ENCODE peak calls at places on chromosomes 16 and 17, in seven cellular contexts. Z is lower leg skin, B is neural progenitor cell, I is tibial nerve, Y is epithelial cell of esophagus, K is AG04449, A is testis. U is an unnamed sample.

GRCh38 chr17:2435852-2436251 is 35.0 kb upstream of the MNT start:
- DNase-seq in Z (no peak), Y (no peak), B (no peak), A (no peak), K (no peak), I (no peak), U (no peak)

GRCh38 chr17:82020874-82021727 is 1.6 kb downstream of the CENPX start:
- DNase-seq in B (peak), K (no peak), Y (peak), A (peak), I (peak), Z (no peak), U (peak)

GRCh38 chr17:76793775-76794174 is 55.9 kb downstream of the MFSD11 start:
- DNase-seq in B (peak), A (no peak), I (no peak), Z (no peak), Y (peak), K (no peak), U (no peak)

GRCh38 chr17:46063239-46063638 is 64.2 kb downstream of the STH start:
- DNase-seq in Z (peak), B (no peak), A (no peak), I (no peak), K (peak), Y (peak), U (peak)

GRCh38 chr17:76410328-76410965 is 26.0 kb downstream of the SPHK1 start:
- DNase-seq in K (no peak), Z (no peak), B (no peak), Y (no peak), I (no peak), A (no peak), U (no peak)

GRCh38 chr17:8726951-8727555 is 17.6 kb downstream of the CCDC42 start:
- DNase-seq in B (no peak), Z (no peak), Y (peak), I (no peak), A (peak), K (no peak), U (no peak)

GRCh38 chr17:64785050-64785449 is 122.9 kb upstream of the SMURF2 start:
- DNase-seq in Y (no peak), A (no peak), K (no peak), I (no peak), B (no peak), Z (no peak), U (no peak)

GRCh38 chr17:78783711-78784396 is 1.8 kb upstream of the CYTH1 start:
- DNase-seq in I (no peak), B (no peak), A (no peak), K (no peak), Z (no peak), Y (no peak), U (no peak)

GRCh38 chr16:81866820-81867440 is 87.8 kb downstream of the PLCG2 start:
- DNase-seq in K (no peak), I (no peak), Y (no peak), Z (peak), B (no peak), A (peak), U (no peak)

GRCh38 chr17:42853597-42853967 is 2.6 kb downstream of the AOC3 start:
- DNase-seq in Y (no peak), Z (no peak), A (no peak), I (no peak), K (no peak), B (no peak), U (no peak)

GRCh38 chr16:5649762-5650445 is 552.3 kb upstream of the EEF2KMT start:
- DNase-seq in A (no peak), K (no peak), B (no peak), I (no peak), Y (no peak), Z (no peak), U (no peak)

GRCh38 chr17:64459284-64459747 is 10.4 kb downstream of the MILR1 start:
- DNase-seq in I (no peak), Y (peak), B (no peak), K (no peak), A (no peak), Z (no peak), U (peak)

GRCh38 chr16:24834459-24835335 is 11.1 kb upstream of the SLC5A11 start:
- DNase-seq in Z (no peak), A (peak), K (no peak), Y (peak), I (no peak), B (peak), U (peak)

GRCh38 chr16:72884573-72884972 is 163.4 kb downstream of the ZFHX3 start:
- DNase-seq in A (no peak), K (no peak), Y (no peak), I (no peak), B (no peak), Z (no peak), U (no peak)

GRCh38 chr17:27520571-27521185 is 64.4 kb downstream of the KSR1 start:
- DNase-seq in A (peak), I (no peak), Z (no peak), Y (no peak), K (no peak), B (peak), U (no peak)

GRCh38 chr16:21097151-21097550 is 53.5 kb downstream of the DNAH3 start:
- DNase-seq in K (no peak), A (no peak), Y (peak), I (no peak), B (no peak), Z (no peak), U (no peak)

GRCh38 chr16:21100447-21100846 is 50.2 kb downstream of the DNAH3 start:
- DNase-seq in A (no peak), B (no peak), Y (peak), I (no peak), K (no peak), Z (no peak), U (peak)

GRCh38 chr16:21104124-21104860 is 46.4 kb downstream of the DNAH3 start:
- DNase-seq in K (no peak), B (peak), Z (no peak), A (no peak), I (no peak), Y (no peak), U (no peak)

DNA sequence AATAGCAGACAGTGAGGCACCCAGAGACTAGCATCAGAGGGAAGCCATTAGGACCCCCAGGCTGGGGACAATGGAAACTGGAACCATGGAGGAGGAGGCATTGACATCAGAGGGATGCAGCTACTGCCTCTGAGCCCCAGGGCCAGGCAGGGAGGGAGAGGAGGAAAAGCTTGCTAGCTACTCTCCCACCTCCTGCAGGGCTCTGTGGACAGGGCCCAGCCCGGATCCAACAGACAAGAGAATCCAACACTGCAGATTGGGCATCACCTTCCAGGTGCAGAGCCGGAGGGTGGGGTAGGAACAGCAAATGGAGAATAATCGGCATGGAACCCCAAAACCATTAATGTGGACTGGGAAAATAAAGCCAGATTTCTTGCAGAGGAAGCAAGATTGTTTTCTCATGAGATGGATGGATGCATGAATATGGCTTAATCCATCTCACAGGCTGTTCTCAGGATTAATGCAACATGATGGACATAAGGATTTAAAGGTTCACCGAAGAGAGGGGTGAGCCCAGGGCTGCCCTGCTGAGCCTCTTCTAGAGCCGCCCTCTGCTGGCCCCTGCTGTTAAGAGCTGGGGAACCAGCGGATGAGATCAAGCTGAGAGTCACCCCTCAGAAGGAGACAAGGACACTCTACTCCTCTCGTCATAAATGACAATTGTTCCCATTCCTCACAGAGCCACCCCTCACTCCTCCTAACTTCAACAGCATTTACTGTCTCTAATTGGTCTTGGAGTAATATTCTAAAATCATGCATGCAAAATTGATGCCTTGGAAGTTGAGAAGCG is 48.8 kb downstream of the DNAH3 start:
- DNase-seq in B (peak), Y (peak), I (no peak), K (no peak), Z (no peak), A (peak), U (peak)
- TF ChIP-seq CTCF in B (peak), Y (peak), I (no peak), K (peak), Z (no peak), A (no peak), U (peak)

GRCh38 chr16:71542377-71542776 is 16.2 kb downstream of the CHST4 start:
- DNase-seq in I (no peak), K (no peak), A (peak), B (peak), Y (peak), Z (no peak), U (peak)
- TF ChIP-seq CTCF in I (no peak), K (peak), A (no peak), B (peak), Y (peak), Z (no peak), U (no peak)

GRCh38 chr16:66961065-66961744 is at the start of gene CES3:
- DNase-seq in B (peak), Z (no peak), Y (peak), K (no peak), A (peak), I (no peak), U (peak)
- TF ChIP-seq CTCF in B (peak), Z (peak), Y (peak), K (peak), A (peak), I (peak), U (peak)

DNA sequence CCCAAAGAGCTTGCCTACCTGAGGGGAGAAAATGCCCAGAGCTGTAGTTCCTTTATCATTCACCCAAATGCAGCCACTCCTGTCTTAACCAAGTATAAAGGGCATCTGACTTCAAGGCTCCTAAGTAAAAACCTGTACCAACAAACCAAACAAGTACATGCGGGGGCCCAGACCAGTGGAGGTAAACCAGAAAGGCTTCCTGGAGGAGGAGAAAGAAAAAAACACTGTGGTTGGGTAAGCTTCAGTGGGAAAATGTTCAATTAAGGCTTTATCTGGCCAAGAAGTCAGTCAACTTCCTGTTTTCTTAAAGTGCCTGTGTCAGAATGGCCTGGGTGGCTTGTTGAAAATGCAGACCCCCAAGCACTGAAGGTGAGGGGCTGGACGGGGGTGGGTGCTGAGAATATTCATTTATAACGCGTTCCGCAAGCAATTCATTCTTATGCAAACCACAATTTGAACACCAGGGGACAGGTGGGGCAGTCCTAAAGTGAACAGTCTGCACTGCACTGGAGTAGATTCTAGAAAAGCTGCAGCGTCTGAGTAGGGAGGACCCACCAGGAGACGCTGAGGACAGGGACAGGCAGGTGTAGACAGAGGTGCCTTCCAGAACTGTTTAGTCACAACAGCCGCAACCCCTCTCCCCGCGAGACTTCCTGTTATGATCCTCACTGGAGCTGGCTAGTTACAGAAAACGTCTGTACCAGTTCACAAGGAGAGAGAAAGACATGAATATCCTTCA is 467.1 kb downstream of the SOX9 start:
- DNase-seq in Z (no peak), A (no peak), K (no peak), Y (peak), I (no peak), B (no peak), U (peak)
- TF ChIP-seq CTCF in Z (no peak), A (no peak), K (no peak), Y (no peak), I (no peak), B (no peak), U (no peak)

GRCh38 chr16:56950881-56951771 is 10.6 kb upstream of the CETP start:
- DNase-seq in Y (peak), B (peak), K (no peak), A (peak), I (no peak), Z (no peak), U (no peak)
- TF ChIP-seq CTCF in Y (peak), B (peak), K (peak), A (no peak), I (peak), Z (no peak), U (peak)

GRCh38 chr16:67015317-67015731 is 13.6 kb upstream of the CBFB start:
- DNase-seq in I (peak), Z (no peak), B (no peak), K (no peak), Y (no peak), A (peak), U (no peak)

GRCh38 chr16:67016143-67016542 is 12.8 kb upstream of the CBFB start:
- DNase-seq in A (no peak), B (no peak), Y (no peak), I (no peak), Z (no peak), K (no peak), U (no peak)

GRCh38 chr16:67014641-67015315 is 14.2 kb upstream of the CBFB start:
- DNase-seq in I (peak), A (peak), K (no peak), B (no peak), Z (no peak), Y (no peak), U (no peak)

GRCh38 chr16:67013238-67013822 is 15.6 kb upstream of the CBFB start:
- DNase-seq in A (no peak), Z (no peak), I (no peak), Y (no peak), B (no peak), K (no peak), U (no peak)

DNA sequence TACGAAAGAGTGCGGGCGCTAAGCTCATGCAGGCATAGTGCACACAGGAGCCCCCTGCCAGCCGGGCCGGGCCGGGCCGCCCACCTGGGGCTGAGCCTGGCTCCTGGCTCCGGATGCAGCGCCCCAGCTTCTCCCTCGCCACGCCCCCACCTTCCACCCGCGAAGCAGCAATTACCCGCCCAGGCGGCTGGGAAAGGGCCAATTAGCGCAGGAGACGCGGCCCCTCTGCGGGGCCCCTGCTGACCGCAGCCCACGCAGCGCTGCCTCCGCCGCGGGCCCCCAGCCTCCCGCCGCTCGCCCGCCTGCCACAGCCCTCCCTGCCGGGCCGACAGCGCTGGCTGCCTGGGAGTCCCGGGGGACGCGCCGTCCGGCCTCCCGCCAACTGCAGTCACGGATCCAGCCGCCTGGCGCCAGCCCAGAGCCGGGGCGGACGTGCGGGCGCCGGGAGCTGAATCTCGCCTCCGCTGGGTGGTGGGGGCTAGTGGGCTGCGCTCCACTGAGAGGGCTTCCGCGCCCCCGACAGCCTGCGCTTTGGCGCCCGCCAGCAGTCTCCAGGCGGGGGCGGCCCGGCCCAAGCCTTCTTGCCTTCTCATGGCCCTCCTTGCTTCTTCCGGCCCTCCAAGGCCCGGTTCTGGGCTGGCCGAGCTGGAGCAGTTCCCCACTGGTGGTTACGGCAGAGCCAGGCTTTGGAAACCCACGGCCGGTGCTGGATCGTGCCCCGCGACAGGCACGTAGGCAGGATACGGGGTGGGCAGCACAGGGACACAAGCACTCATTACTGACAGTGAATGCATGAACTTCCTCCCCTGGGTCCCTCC is 14.9 kb upstream of the CBFB start:
- DNase-seq in K (no peak), Z (no peak), A (peak), I (peak), B (peak), Y (peak), U (peak)
- TF ChIP-seq CTCF in K (peak), Z (no peak), A (no peak), I (peak), B (peak), Y (no peak), U (peak)